ENCODE peak calls at places on chromosomes 6 and 20, in eight cellular contexts. N is hepatocyte, O is mesenchymal stem cell, R is SK-N-SH, G is GM12878, W is mammary epithelial cell, I is GM23248, S is H1. H is an unnamed sample.

GRCh38 chr20:37315293-37316110 is 26.0 kb downstream of the MANBAL start:
- DNase-seq in R (peak; percentile 81), W (peak; percentile 86), G (no peak), N (no peak), O (peak; percentile 91), I (peak; percentile 81), S (no peak), H (peak; percentile 94)

GRCh38 chr20:63319164-63320040 is 26.4 kb downstream of the COL20A1 start:
- DNase-seq in O (no peak), I (no peak), G (no peak), S (no peak), R (no peak), N (no peak), W (no peak), H (no peak)

GRCh38 chr20:19923762-19924161 is 93.4 kb upstream of the NAA20 start:
- DNase-seq in N (no peak), O (no peak), W (no peak), S (no peak), G (no peak), R (no peak), I (no peak), H (peak; percentile 71)

GRCh38 chr6:34412643-34413214 is 13.1 kb downstream of the RPS10 start:
- DNase-seq in O (no peak), N (no peak), I (peak; percentile 48), W (peak; percentile 78), G (no peak), S (no peak), R (no peak), H (no peak)

GRCh38 chr6:155432293-155432692 is 23.3 kb downstream of the NOX3 start:
- DNase-seq in O (no peak), N (no peak), W (no peak), G (no peak), R (no peak), I (peak; percentile 38), S (no peak), H (no peak)

GRCh38 chr6:68777956-68778355 is 142.9 kb downstream of the ADGRB3 start:
- DNase-seq in N (no peak), G (no peak), R (peak; percentile 36), O (peak; percentile 30), I (peak; percentile 7), S (no peak), W (no peak), H (no peak)

GRCh38 chr20:32623667-32624157 is 38.6 kb upstream of the NOL4L start:
- DNase-seq in S (no peak), I (no peak), W (no peak), G (no peak), O (no peak), N (no peak), R (no peak), H (peak; percentile 32)

GRCh38 chr6:42158011-42158410 is 15.2 kb upstream of the GUCA1A start:
- DNase-seq in W (no peak), O (peak; percentile 8), G (no peak), N (peak; percentile 48), R (peak; percentile 48), S (no peak), I (peak; percentile 90), H (no peak)

GRCh38 chr20:58829531-58829941 is 21.2 kb downstream of the GNAS-AS1 start:
- DNase-seq in O (no peak), R (no peak), I (peak; percentile 37), S (no peak), N (no peak), W (no peak), G (no peak), H (peak; percentile 77)

GRCh38 chr20:63032861-63033634 is 26.3 kb upstream of the BHLHE23 start:
- DNase-seq in I (no peak), R (no peak), N (no peak), O (no peak), W (no peak), G (peak; percentile 38), S (peak; percentile 65), H (peak; percentile 93)

GRCh38 chr6:89487864-89488263 is 54.9 kb downstream of the ANKRD6 start:
- DNase-seq in I (no peak), O (no peak), W (no peak), R (no peak), N (peak; percentile 33), S (no peak), G (no peak), H (no peak)

GRCh38 chr6:111484655-111484974 is 1.6 kb upstream of the REV3L start:
- DNase-seq in N (no peak), I (peak; percentile 45), O (peak; percentile 30), R (no peak), W (no peak), S (no peak), G (no peak), H (no peak)

GRCh38 chr6:5670381-5670780 is 336.3 kb downstream of the NRN1 start:
- DNase-seq in W (peak; percentile 68), G (no peak), N (no peak), O (no peak), S (no peak), R (no peak), I (no peak), H (peak; percentile 14)

GRCh38 chr20:9686001-9686400 is 152.9 kb downstream of the PAK5 start:
- DNase-seq in R (no peak), G (no peak), S (no peak), W (no peak), O (no peak), N (no peak), I (no peak), H (no peak)

GRCh38 chr20:42549496-42549895 is 640.2 kb downstream of the PTPRT start:
- DNase-seq in R (no peak), I (no peak), O (no peak), N (no peak), G (no peak), S (no peak), W (no peak), H (no peak)

GRCh38 chr6:5439749-5440148 is 178.4 kb downstream of the FARS2 start:
- DNase-seq in I (no peak), S (no peak), G (no peak), N (no peak), W (no peak), O (no peak), R (no peak), H (no peak)

GRCh38 chr20:61901421-61902212 is 164.1 kb downstream of the TAF4 start:
- DNase-seq in R (no peak), I (peak; percentile 60), S (no peak), W (no peak), O (no peak), N (no peak), G (no peak), H (no peak)

GRCh38 chr20:32448306-32449056 is 90.3 kb downstream of the ASXL1 start:
- DNase-seq in W (no peak), S (no peak), R (no peak), G (no peak), N (no peak), O (no peak), I (peak; percentile 23), H (peak; percentile 78)

GRCh38 chr20:17898548-17898994 is 70.0 kb downstream of the SNX5 start:
- DNase-seq in W (peak; percentile 53), I (peak; percentile 85), R (peak; percentile 69), N (peak; percentile 87), S (peak; percentile 81), O (peak; percentile 75), G (no peak), H (peak; percentile 89)

GRCh38 chr20:58695084-58695722 is 2.6 kb downstream of the NPEPL1 start:
- DNase-seq in W (no peak), G (no peak), N (no peak), R (no peak), I (no peak), S (no peak), O (no peak), H (peak; percentile 43)

GRCh38 chr6:130503146-130503545 is 137.3 kb downstream of the TMEM200A start:
- DNase-seq in I (peak; percentile 78), R (no peak), G (no peak), N (no peak), O (peak; percentile 60), W (peak; percentile 53), S (no peak), H (peak; percentile 57)

GRCh38 chr20:53386186-53386681 is 207.4 kb downstream of the ZNF217 start:
- DNase-seq in G (no peak), W (no peak), N (no peak), I (no peak), S (no peak), O (no peak), R (no peak), H (no peak)

DNA sequence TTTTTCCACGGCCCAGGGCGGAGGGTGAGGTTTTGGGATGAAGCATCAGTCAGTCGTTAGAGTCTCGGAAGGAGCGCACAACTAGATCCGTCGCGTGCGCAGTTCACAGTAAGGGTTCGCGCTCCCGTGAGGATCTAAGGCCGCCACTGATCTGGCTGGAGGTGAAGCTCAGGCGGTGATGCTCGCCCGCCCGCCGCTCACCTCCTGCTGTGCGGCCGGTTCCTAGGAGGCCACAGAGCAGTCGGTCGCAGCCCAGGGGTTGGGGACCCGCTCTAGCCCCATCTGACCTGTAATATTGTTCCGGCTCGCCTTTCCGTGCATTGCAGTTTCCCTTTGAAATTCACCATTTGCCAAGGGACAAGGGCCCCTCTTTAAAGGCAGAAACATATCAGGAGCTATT is 244.7 kb downstream of the TFAP2C start:
- DNase-seq in I (no peak), O (no peak), S (no peak), G (no peak), R (no peak), W (no peak), N (no peak), H (no peak)
- H3K4me3 ChIP-seq in I (no peak overlapping the region), O (no peak overlapping the region), S (no peak overlapping the region), G (no peak overlapping the region), R (no peak overlapping the region), W (no peak overlapping the region), N (no peak overlapping the region), H (no peak overlapping the region)

DNA sequence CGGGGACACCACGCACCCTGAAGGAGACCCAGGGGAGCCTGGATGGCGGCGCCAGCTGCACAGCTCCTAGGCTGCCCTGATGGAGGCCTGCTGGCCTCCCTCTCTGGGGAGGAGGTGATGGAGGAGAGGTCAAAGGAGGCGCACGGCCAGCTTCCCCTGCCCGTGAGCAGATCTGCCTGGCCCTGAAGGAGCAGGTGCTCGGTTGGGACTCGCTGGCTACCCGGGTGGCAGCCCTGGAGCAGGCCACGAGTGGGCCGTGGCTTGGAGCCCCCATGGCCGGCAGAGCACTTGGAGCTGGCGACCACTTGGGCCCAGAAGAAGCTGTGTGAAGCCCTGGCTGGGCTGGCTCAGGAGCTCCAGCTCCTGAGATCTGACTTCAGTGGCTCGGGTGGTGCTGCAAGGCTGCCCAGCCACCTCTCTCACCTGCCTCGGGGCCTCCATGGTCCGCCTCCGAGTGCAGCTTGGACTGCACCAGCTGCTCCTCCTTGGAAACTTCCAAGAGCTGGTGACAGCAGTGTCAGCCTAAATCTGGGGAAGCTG is 7.5 kb upstream of the RAET1E start:
- DNase-seq in O (no peak), W (no peak), R (no peak), N (no peak), S (no peak), G (no peak), I (no peak), H (no peak)
- H3K4me2 ChIP-seq in O (no peak overlapping the region), W (no peak overlapping the region), R (no peak overlapping the region), N (no peak overlapping the region), S (no peak overlapping the region), G (no peak overlapping the region), I (no peak overlapping the region), H (no peak overlapping the region)

GRCh38 chr6:105494688-105495087 is 91.8 kb upstream of the PREP start:
- DNase-seq in O (no peak), S (no peak), G (no peak), R (no peak), I (no peak), W (no peak), N (no peak), H (no peak)
- H2AFZ ChIP-seq in O (no peak overlapping the region), S (peak overlapping the region; percentile 77), G (no peak overlapping the region), R (no peak overlapping the region), I (no peak overlapping the region), W (no peak overlapping the region), N (no peak overlapping the region), H (no peak overlapping the region)

GRCh38 chr6:2842139-2842552 is 483 bp upstream of the SERPINB1 start:
- DNase-seq in S (no peak), W (no peak), I (no peak), R (no peak), O (no peak), N (no peak), G (no peak), H (no peak)
- H3K4me3 ChIP-seq in S (peak overlapping the region; percentile 21), W (no peak overlapping the region), I (peak overlapping the region; percentile 73), R (peak overlapping the region; percentile 45), O (no peak overlapping the region), N (no peak overlapping the region), G (no peak overlapping the region), H (peak overlapping the region; percentile 75)

H was measured in osteoblast.